ENCODE peak calls at places on chromosomes 13 and 19, in seven cellular contexts. K is K562, W is upper lobe of left lung, I is HepG2, X is HCT116, T is Panc1, F is GM12878. Q is an unnamed sample.

GRCh38 chr19:4505570-4506448 is 12.5 kb downstream of the PLIN4 start:
- ATAC-seq in K (no peak), I (no peak), W (no peak), X (peak), T (no peak), F (no peak), Q (no peak)

GRCh38 chr13:25678398-25678797 is 306.6 kb downstream of the ATP8A2 start:
- ATAC-seq in W (no peak), X (no peak), T (no peak), F (no peak), K (no peak), I (no peak), Q (no peak)

GRCh38 chr19:50663280-50663790 is 14.1 kb downstream of the C19orf81 start:
- ATAC-seq in F (no peak), K (no peak), X (peak), W (no peak), T (peak), I (peak), Q (no peak)

GRCh38 chr13:39879286-39880035 is 224.0 kb downstream of the COG6 start:
- ATAC-seq in I (no peak), K (no peak), W (no peak), X (no peak), T (no peak), F (no peak), Q (peak)

GRCh38 chr13:107370036-107370785 is 802.3 kb upstream of the ARGLU1 start:
- ATAC-seq in W (no peak), X (no peak), K (no peak), F (no peak), I (no peak), T (no peak), Q (no peak)

GRCh38 chr13:109288151-109288709 is 498.2 kb downstream of the IRS2 start:
- ATAC-seq in W (no peak), T (no peak), I (no peak), F (no peak), X (no peak), K (no peak), Q (no peak)

GRCh38 chr13:33509642-33510229 is 224.2 kb upstream of the STARD13 start:
- ATAC-seq in I (no peak), T (no peak), K (no peak), X (no peak), F (no peak), W (peak), Q (peak)

GRCh38 chr19:48498922-48499321 is 12.7 kb downstream of the LMTK3 start:
- ATAC-seq in K (no peak), I (peak), W (no peak), X (no peak), T (no peak), F (no peak), Q (no peak)

GRCh38 chr19:12139309-12139708 is 841 bp downstream of the ZNF20 start:
- ATAC-seq in K (no peak), F (no peak), I (peak), W (no peak), X (no peak), T (no peak), Q (no peak)
- H3K27ac ChIP-seq in K (peak), F (no peak), I (peak), W (peak), X (no peak), T (peak), Q (peak)

GRCh38 chr19:41296323-41296935 is 13.5 kb upstream of the CCDC97 start:
- ATAC-seq in X (no peak), T (no peak), I (no peak), K (no peak), W (no peak), F (peak), Q (no peak)
- TF ChIP-seq POLR2AphosphoS5 in X (no peak), T (no peak), I (no peak), K (no peak), W (no peak), F (no peak), Q (no peak)

DNA sequence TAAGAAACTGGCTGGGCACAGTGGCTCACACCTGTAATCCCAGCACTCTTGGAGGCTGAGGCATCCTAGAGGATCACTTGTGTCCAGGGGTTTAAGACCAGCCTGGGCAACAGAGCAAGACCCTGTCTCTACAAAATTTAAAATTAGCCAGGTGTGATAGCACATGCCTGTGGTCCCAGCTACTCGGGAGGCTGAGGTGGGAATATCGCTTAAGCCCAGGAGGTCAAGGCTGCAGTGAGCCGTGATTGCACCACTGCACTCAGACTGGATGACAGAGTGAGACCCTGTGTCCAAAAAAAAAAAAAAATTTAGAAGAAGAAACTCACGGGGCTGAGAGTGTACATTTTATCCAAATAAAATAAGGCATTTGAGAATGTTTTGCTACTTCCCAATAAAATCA is 58.9 kb downstream of the ZAR1L start:
- ATAC-seq in W (no peak), T (no peak), K (no peak), I (no peak), X (no peak), F (no peak), Q (no peak)
- H3K27ac ChIP-seq in W (peak), T (no peak), K (no peak), I (peak), X (no peak), F (no peak), Q (peak)

GRCh38 chr13:69109891-69110525 is 997.6 kb upstream of the ATXN8OS start:
- ATAC-seq in K (no peak), W (no peak), X (no peak), F (peak), I (no peak), T (no peak), Q (no peak)
- TF ChIP-seq POLR2AphosphoS5 in K (no peak), W (no peak), X (no peak), F (no peak), I (no peak), T (no peak), Q (no peak)